ENCODE peak calls at places on chromosome 2, in six cellular contexts. C is GM23248, Q is brain microvascular endothelial cell, L is mucosa of descending colon, V is esophagus squamous epithelium, S is testis. P is an unnamed sample. For H3K36me3, the result is how much of the 10 kb centered on the place peaks cover.

GRCh38 chr2:25453199-25453903 is 111.6 kb upstream of the DNMT3A start:
- DNase-seq in C (peak), Q (no peak), L (no peak), V (no peak), S (no peak), P (peak)

GRCh38 chr2:224286923-224287322 is 115.0 kb downstream of the FAM124B start:
- DNase-seq in C (peak), Q (no peak), L (no peak), V (no peak), S (no peak), P (no peak)

GRCh38 chr2:224287533-224287932 is 114.4 kb downstream of the FAM124B start:
- DNase-seq in C (no peak), Q (no peak), L (no peak), V (no peak), S (no peak), P (peak)

GRCh38 chr2:54763636-54764291 is 40.3 kb downstream of the EML6 start:
- DNase-seq in C (no peak), Q (no peak), L (no peak), V (no peak), S (peak), P (no peak)

GRCh38 chr2:220071716-220072115 is 444.3 kb downstream of the SLC4A3 start:
- DNase-seq in C (no peak), Q (no peak), L (no peak), V (no peak), S (no peak), P (no peak)

GRCh38 chr2:180063494-180063893 is 56.4 kb upstream of the CWC22 start:
- DNase-seq in C (no peak), Q (no peak), L (no peak), V (no peak), S (no peak), P (no peak)

GRCh38 chr2:68837164-68837860 is 33.9 kb downstream of the BMP10 start:
- DNase-seq in C (peak), Q (no peak), L (peak), V (no peak), S (peak), P (no peak)

GRCh38 chr2:170930132-170931109 is 1.4 kb downstream of the GORASP2 start:
- DNase-seq in C (peak), Q (peak), L (no peak), V (no peak), S (peak), P (peak)

GRCh38 chr2:124024491-124025348 is at the start of gene CNTNAP5:
- DNase-seq in C (peak), Q (peak), L (no peak), V (no peak), S (peak), P (peak)

GRCh38 chr2:143355814-143356213 is 226.6 kb downstream of the ARHGAP15 start:
- DNase-seq in C (no peak), Q (no peak), L (no peak), V (no peak), S (no peak), P (no peak)
- H3K4me3 ChIP-seq in C (no peak), Q (no peak), L (no peak), V (no peak), S (no peak), P (no peak)

DNA sequence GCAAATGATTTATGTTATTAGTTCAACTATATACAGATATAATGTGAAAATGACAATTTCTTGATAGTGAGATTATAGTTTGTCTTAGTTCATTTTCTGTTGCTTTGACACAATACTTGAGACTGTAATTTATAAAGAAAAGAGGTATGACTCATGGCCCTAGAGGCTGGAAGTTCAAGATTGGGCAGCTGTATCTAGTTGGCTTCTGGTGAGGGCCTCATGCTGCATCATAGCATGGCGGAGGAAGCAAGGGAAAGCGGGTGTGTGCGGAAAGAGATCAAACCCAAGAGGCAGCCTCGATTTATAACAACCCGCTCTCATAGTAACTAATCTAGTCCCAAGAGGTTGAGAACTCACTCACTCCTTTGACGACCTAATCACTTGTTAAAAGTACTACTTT is 11.4 kb downstream of the PLEKHA3 start:
- DNase-seq in C (no peak), Q (no peak), L (no peak), V (no peak), S (no peak), P (no peak)
- H3K36me3 ChIP-seq in C (under half), Q (under half), L (under half), V (under half), S (under half), P (under half)

DNA sequence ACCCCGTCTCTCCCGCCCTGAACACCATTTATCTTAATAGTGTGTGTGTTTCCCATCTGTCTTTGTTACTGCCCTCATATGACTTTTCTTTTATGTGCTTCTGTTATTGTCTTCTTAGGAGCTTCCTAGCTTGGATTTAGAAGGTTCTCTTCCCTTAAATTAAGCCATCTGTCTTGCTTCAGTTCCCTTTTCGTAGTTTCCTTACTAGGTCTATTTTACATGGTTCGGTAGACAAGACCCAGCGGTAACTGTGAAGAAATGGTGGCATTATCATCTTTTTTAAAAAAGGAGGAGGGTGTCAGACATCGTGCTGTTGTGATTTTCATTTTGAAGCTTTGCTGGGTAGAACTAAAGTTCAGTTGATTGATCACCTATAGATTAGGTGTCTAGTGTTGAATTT is 10.3 kb downstream of the NCK2 start:
- DNase-seq in C (no peak), Q (no peak), L (no peak), V (no peak), S (no peak), P (no peak)
- H3K4me3 ChIP-seq in C (no peak), Q (no peak), L (no peak), V (no peak), S (no peak), P (no peak)

GRCh38 chr2:231168460-231169139 is 29.8 kb upstream of the ARMC9 start:
- DNase-seq in C (no peak), Q (no peak), L (no peak), V (no peak), S (no peak), P (no peak)
- H3K36me3 ChIP-seq in C (under half), Q (under half), L (under half), V (under half), S (under half), P (half or more)